ENCODE peak calls at places on chromosome 15, in four cellular contexts. J is glutamatergic neuron; Z is CD4-positive, alpha-beta T cell; K is putamen. E is an unnamed sample.

GRCh38 chr15:73231661-73232443 is 136.9 kb downstream of the HCN4 start:
- DNase-seq in J (no peak), Z (no peak), K (no peak), E (no peak)

GRCh38 chr15:77642793-77643430 is 10.2 kb upstream of the LINGO1 start:
- DNase-seq in Z (no peak), J (no peak), K (no peak), E (no peak)

GRCh38 chr15:28911295-28911979 is 25.7 kb downstream of the APBA2 start:
- DNase-seq in J (no peak), Z (no peak), K (no peak), E (no peak)

GRCh38 chr15:67736810-67737209 is 88.5 kb upstream of the SKOR1 start:
- DNase-seq in J (no peak), Z (no peak), K (no peak), E (no peak)

GRCh38 chr15:74786659-74787165 is 4.8 kb downstream of the CSK start:
- DNase-seq in Z (no peak), J (no peak), K (no peak), E (no peak)

GRCh38 chr15:63372018-63372705 is 9.5 kb downstream of the CA12 start:
- DNase-seq in J (no peak), Z (no peak), K (peak), E (peak)

GRCh38 chr15:57916695-57917094 is 148.8 kb downstream of the ALDH1A2 start:
- DNase-seq in J (no peak), Z (no peak), K (no peak), E (no peak)

GRCh38 chr15:58003810-58004209 is 61.7 kb downstream of the ALDH1A2 start:
- DNase-seq in Z (no peak), K (no peak), J (no peak), E (no peak)

GRCh38 chr15:72271895-72272212 is 500 bp downstream of the PARP6 start:
- DNase-seq in J (no peak), Z (no peak), K (no peak), E (no peak)

GRCh38 chr15:88794001-88794400 is 9.2 kb upstream of the ACAN start:
- DNase-seq in Z (no peak), J (no peak), K (no peak), E (no peak)

GRCh38 chr15:28994142-28994829 is 108.5 kb downstream of the APBA2 start:
- DNase-seq in Z (no peak), J (no peak), K (no peak), E (no peak)